ENCODE peak calls at places on chromosomes 4 and X, in seven cellular contexts. Z, E, T, C, W, B and D are unnamed samples.

GRCh38 chrX:133685806-133686205 is 270.5 kb upstream of the GPC4 start:
- DNase-seq in E (no peak), C (no peak), T (no peak), B (no peak), W (no peak), Z (no peak), D (no peak)

GRCh38 chr4:81606796-81607550 is 135.3 kb upstream of the RASGEF1B start:
- DNase-seq in E (no peak), B (no peak), C (peak; percentile 41), Z (no peak), W (no peak), T (peak; percentile 36), D (no peak)

GRCh38 chr4:100118213-100118612 is 72.1 kb downstream of the DDIT4L start:
- DNase-seq in C (peak; percentile 13), T (no peak), Z (no peak), B (no peak), E (no peak), W (no peak), D (no peak)

GRCh38 chr4:10115657-10116624 is 658 bp downstream of the WDR1 start:
- DNase-seq in B (no peak), C (peak; percentile 47), W (no peak), T (peak; percentile 65), E (no peak), Z (peak; percentile 65), D (peak; percentile 55)

GRCh38 chr4:88012652-88013051 is 5.2 kb downstream of the PKD2 start:
- DNase-seq in W (no peak), T (no peak), C (no peak), Z (no peak), B (no peak), E (no peak), D (no peak)

GRCh38 chr4:119118397-119118796 is 17.2 kb upstream of the MYOZ2 start:
- DNase-seq in E (no peak), B (no peak), W (peak; percentile 85), C (no peak), T (no peak), Z (no peak), D (no peak)

GRCh38 chr4:14920759-14921313 is 81.4 kb upstream of the CPEB2 start:
- DNase-seq in Z (no peak), E (no peak), C (no peak), B (no peak), T (no peak), W (no peak), D (no peak)

GRCh38 chr4:122450847-122451246 is 5.7 kb downstream of the IL2 start:
- DNase-seq in T (no peak), E (no peak), C (peak; percentile 12), Z (peak; percentile 58), W (peak; percentile 14), B (no peak), D (no peak)

GRCh38 chr4:168712316-168712855 is 215.5 kb downstream of the PALLD start:
- DNase-seq in E (no peak), B (no peak), T (no peak), W (no peak), Z (no peak), C (no peak), D (no peak)

GRCh38 chr4:4860803-4861591 is 1.5 kb downstream of the MSX1 start:
- DNase-seq in E (no peak), Z (peak; percentile 34), W (peak; percentile 74), B (no peak), T (no peak), C (peak; percentile 86), D (no peak)

GRCh38 chr4:156252300-156253016 is 298.8 kb upstream of the CTSO start:
- DNase-seq in E (no peak), Z (no peak), C (no peak), T (no peak), B (no peak), W (no peak), D (no peak)

GRCh38 chr4:38671594-38671943 is 7.6 kb downstream of the KLF3 start:
- DNase-seq in B (no peak), W (no peak), C (no peak), E (no peak), Z (no peak), T (no peak), D (no peak)

GRCh38 chrX:15853586-15854079 is 980 bp downstream of the AP1S2 start:
- DNase-seq in E (no peak), T (no peak), W (peak; percentile 20), Z (no peak), C (no peak), B (no peak), D (no peak)

GRCh38 chrX:42459735-42460134 is 318.2 kb downstream of the PPP1R2C start:
- DNase-seq in E (no peak), Z (no peak), W (no peak), T (no peak), B (no peak), C (no peak), D (no peak)

GRCh38 chrX:4735299-4735698 is 1021.9 kb upstream of the PRKX start:
- DNase-seq in T (no peak), B (no peak), C (no peak), Z (no peak), E (no peak), W (no peak), D (no peak)

GRCh38 chr4:82680834-82681233 is 117.8 kb downstream of the SCD5 start:
- DNase-seq in C (no peak), Z (no peak), E (no peak), B (no peak), W (no peak), T (no peak), D (no peak)

GRCh38 chrX:56728321-56728720 is 722 bp upstream of the NBDY start:
- DNase-seq in B (no peak), Z (no peak), W (no peak), C (no peak), T (no peak), E (no peak), D (no peak)

GRCh38 chr4:11791808-11792207 is 363.1 kb upstream of the HS3ST1 start:
- DNase-seq in B (no peak), C (no peak), W (no peak), T (no peak), Z (no peak), E (no peak), D (no peak)

GRCh38 chr4:155392486-155393184 is 15.9 kb upstream of the MAP9 start:
- DNase-seq in E (no peak), Z (peak; percentile 66), B (no peak), C (peak; percentile 54), T (no peak), W (no peak), D (no peak)

GRCh38 chrX:13009256-13009655 is 34.3 kb downstream of the TMSB4X start:
- DNase-seq in Z (no peak), W (no peak), C (no peak), E (no peak), B (no peak), T (peak; percentile 60), D (no peak)

GRCh38 chr4:169059294-169060201 is 49.5 kb upstream of the CBR4 start:
- DNase-seq in W (peak; percentile 83), E (no peak), C (peak; percentile 50), Z (no peak), B (peak; percentile 15), T (no peak), D (no peak)

GRCh38 chrX:72052415-72053090 is 79.2 kb downstream of the RTL5 start:
- DNase-seq in W (peak; percentile 74), T (no peak), B (no peak), Z (no peak), E (no peak), C (peak; percentile 25), D (no peak)

GRCh38 chrX:96314974-96315373 is 369.7 kb upstream of the DIAPH2 start:
- DNase-seq in W (peak; percentile 7), Z (peak; percentile 46), B (no peak), C (no peak), T (no peak), E (peak; percentile 0), D (no peak)

GRCh38 chr4:6460876-6461275 is 11.5 kb downstream of the PPP2R2C start:
- DNase-seq in T (no peak), E (no peak), W (no peak), C (no peak), B (no peak), Z (no peak), D (no peak)

GRCh38 chr4:86831262-86832090 is 17.7 kb downstream of the SLC10A6 start:
- DNase-seq in Z (no peak), E (no peak), C (peak; percentile 80), W (no peak), T (peak; percentile 56), B (no peak), D (no peak)

GRCh38 chr4:140935259-140935658 is 179.1 kb upstream of the TBC1D9 start:
- DNase-seq in T (no peak), Z (no peak), W (no peak), C (no peak), E (no peak), B (peak; percentile 41), D (no peak)

GRCh38 chr4:93317571-93317970 is 511.0 kb upstream of the ATOH1 start:
- DNase-seq in B (no peak), W (no peak), T (no peak), C (no peak), Z (no peak), E (no peak), D (no peak)

GRCh38 chr4:139509727-139510410 is 46.1 kb downstream of the SETD7 start:
- DNase-seq in B (no peak), C (no peak), W (peak; percentile 64), T (no peak), Z (peak; percentile 23), E (no peak), D (no peak)

GRCh38 chrX:41596586-41596985 is 92.2 kb upstream of the GPR34 start:
- DNase-seq in E (no peak), T (no peak), Z (peak; percentile 66), C (no peak), B (no peak), W (peak; percentile 0), D (no peak)

GRCh38 chrX:155774387-155774786 is 106.8 kb upstream of the VAMP7 start:
- DNase-seq in E (no peak), B (no peak), C (no peak), Z (no peak), T (no peak), W (no peak), D (no peak)

GRCh38 chr4:65337371-65337770 is 332.9 kb downstream of the EPHA5 start:
- DNase-seq in B (no peak), C (no peak), W (no peak), Z (no peak), T (no peak), E (no peak), D (no peak)

GRCh38 chrX:47992093-47992375 is 11.8 kb downstream of the ZNF182 start:
- DNase-seq in E (no peak), C (no peak), Z (no peak), T (no peak), B (no peak), W (no peak), D (no peak)

GRCh38 chr4:26985836-26986235 is 125.2 kb downstream of the STIM2 start:
- DNase-seq in C (no peak), T (no peak), W (no peak), B (no peak), E (no peak), Z (no peak), D (no peak)

GRCh38 chrX:49868739-49869138 is 10.5 kb upstream of the USP27X start:
- DNase-seq in Z (no peak), W (no peak), B (no peak), E (no peak), T (no peak), C (no peak), D (no peak)

GRCh38 chr4:70365479-70365878 is 4.9 kb downstream of the SMR3A start:
- DNase-seq in Z (no peak), T (no peak), C (no peak), W (no peak), B (no peak), E (no peak), D (no peak)

GRCh38 chr4:41076481-41076880 is 137.9 kb downstream of the APBB2 start:
- DNase-seq in C (no peak), E (no peak), W (no peak), B (no peak), T (no peak), Z (no peak), D (no peak)

GRCh38 chr4:187663076-187663475 is 332.5 kb upstream of the ZFP42 start:
- DNase-seq in W (no peak), Z (no peak), T (no peak), C (no peak), E (no peak), B (no peak), D (no peak)

GRCh38 chr4:184310171-184310567 is 92.5 kb upstream of the ENPP6 start:
- DNase-seq in T (peak; percentile 57), C (no peak), W (peak; percentile 78), B (no peak), Z (peak; percentile 15), E (no peak), D (no peak)